ENCODE peak calls at places on chromosome 7, in nine cellular contexts. M is IMR-90; P is NCI-H1930; I is PC-9; V is activated T-helper 1 cell treated with anti-CD3 and anti-CD28 coated beads, Interleukin-2, amount 50 U/mL, for 16 hours; U is cardiac fibroblast; O is pons; W is fibroblast of the conjunctiva; E is dorsolateral prefrontal cortex. C is an unnamed sample.

GRCh38 chr7:98870807-98871491 is 1.1 kb upstream of the TMEM130 start:
- DNase-seq in M (no peak), P (no peak), I (no peak), V (no peak), U (no peak), O (no peak), W (no peak), E (no peak), C (no peak)

GRCh38 chr7:80243425-80243824 is 108.8 kb downstream of the GNAI1 start:
- DNase-seq in M (no peak), P (no peak), I (no peak), V (no peak), U (peak; percentile 11), O (no peak), W (no peak), E (no peak), C (no peak)

GRCh38 chr7:27097686-27098492 is 2.1 kb upstream of the HOXA1 start:
- DNase-seq in M (peak; percentile 52), P (no peak), I (peak; percentile 28), V (no peak), U (no peak), O (no peak), W (no peak), E (no peak), C (no peak)

GRCh38 chr7:100632951-100633717 is 8.2 kb downstream of the TFR2 start:
- DNase-seq in M (peak; percentile 29), P (peak; percentile 30), I (peak; percentile 73), V (peak; percentile 38), U (peak; percentile 27), O (no peak), W (no peak), E (peak; percentile 34), C (peak; percentile 57)

GRCh38 chr7:38728145-38728544 is 97.0 kb upstream of the AMPH start:
- DNase-seq in M (peak; percentile 45), P (no peak), I (no peak), V (no peak), U (no peak), O (no peak), W (no peak), E (no peak), C (no peak)

GRCh38 chr7:157462840-157463239 is 126.0 kb downstream of the DNAJB6 start:
- DNase-seq in M (no peak), P (no peak), I (no peak), V (no peak), U (no peak), O (no peak), W (no peak), E (no peak), C (no peak)

GRCh38 chr7:94012748-94013147 is 8.6 kb upstream of the BET1 start:
- DNase-seq in M (no peak), P (no peak), I (no peak), V (no peak), U (no peak), O (no peak), W (no peak), E (no peak), C (no peak)

GRCh38 chr7:39608278-39608677 is 15.1 kb upstream of the RALA start:
- DNase-seq in M (no peak), P (no peak), I (no peak), V (no peak), U (no peak), O (no peak), W (no peak), E (no peak), C (no peak)

GRCh38 chr7:108890862-108891261 is 321.2 kb downstream of the DNAJB9 start:
- DNase-seq in M (no peak), P (no peak), I (no peak), V (no peak), U (no peak), O (no peak), W (no peak), E (no peak), C (no peak)

GRCh38 chr7:157044151-157044687 is 33.8 kb upstream of the MNX1 start:
- DNase-seq in M (peak; percentile 12), P (no peak), I (no peak), V (no peak), U (no peak), O (no peak), W (no peak), E (no peak), C (no peak)

GRCh38 chr7:151489498-151489897 is 30.2 kb downstream of the RHEB start:
- DNase-seq in M (no peak), P (no peak), I (no peak), V (no peak), U (no peak), O (no peak), W (no peak), E (no peak), C (no peak)